ENCODE peak calls at places on chromosome 17, in seven cellular contexts. K is heart right ventricle, O is GM12864, Y is fibroblast of villous mesenchyme, I is body of pancreas, A is A549, N is fibroblast of pulmonary artery. P is an unnamed sample.

GRCh38 chr17:65430209-65430833 is 131.1 kb downstream of the AXIN2 start:
- DNase-seq in K (peak), O (no peak), Y (no peak), I (no peak), A (no peak), N (no peak), P (no peak)

GRCh38 chr17:42485680-42486079 is 27.0 kb downstream of the ATP6V0A1 start:
- DNase-seq in K (no peak), O (no peak), Y (peak), I (no peak), A (no peak), N (peak), P (peak)

GRCh38 chr17:80892900-80893603 is 98.6 kb upstream of the CHMP6 start:
- DNase-seq in K (no peak), O (no peak), Y (peak), I (no peak), A (peak), N (peak), P (no peak)

GRCh38 chr17:19244357-19244756 is 7.2 kb downstream of the EPN2 start:
- DNase-seq in K (no peak), O (no peak), Y (no peak), I (peak), A (no peak), N (no peak), P (no peak)

GRCh38 chr17:47717845-47718621 is 15.0 kb upstream of the TBX21 start:
- DNase-seq in K (no peak), O (no peak), Y (no peak), I (no peak), A (no peak), N (no peak), P (no peak)

GRCh38 chr17:67054011-67054591 is 9.7 kb downstream of the CACNG1 start:
- DNase-seq in K (no peak), O (no peak), Y (no peak), I (no peak), A (no peak), N (no peak), P (no peak)

GRCh38 chr17:79755591-79755990 is 22.4 kb upstream of the CBX2 start:
- DNase-seq in K (no peak), O (no peak), Y (no peak), I (no peak), A (no peak), N (no peak), P (no peak)

GRCh38 chr17:37756060-37756459 is 11.2 kb upstream of the HNF1B start:
- DNase-seq in K (no peak), O (no peak), Y (no peak), I (no peak), A (no peak), N (no peak), P (no peak)

GRCh38 chr17:37446027-37446426 is 39.3 kb downstream of the TADA2A start:
- DNase-seq in K (no peak), O (no peak), Y (no peak), I (no peak), A (peak), N (no peak), P (no peak)

GRCh38 chr17:81242421-81243332 is 3.6 kb downstream of the NDUFAF8 start:
- DNase-seq in K (peak), O (no peak), Y (no peak), I (no peak), A (no peak), N (no peak), P (no peak)

GRCh38 chr17:80096531-80097306 is 4.7 kb upstream of the GAA start:
- DNase-seq in K (no peak), O (no peak), Y (no peak), I (no peak), A (no peak), N (no peak), P (no peak)

GRCh38 chr17:1730345-1731193 is 6.1 kb downstream of the WDR81 start:
- DNase-seq in K (peak), O (no peak), Y (peak), I (peak), A (no peak), N (peak), P (peak)

GRCh38 chr17:66542183-66542966 is 240.0 kb downstream of the PRKCA start:
- DNase-seq in K (no peak), O (peak), Y (peak), I (no peak), A (no peak), N (peak), P (peak)

GRCh38 chr17:20010886-20011402 is 1.8 kb downstream of the SPECC1 start:
- DNase-seq in K (no peak), O (no peak), Y (no peak), I (no peak), A (no peak), N (no peak), P (no peak)

GRCh38 chr17:66417300-66417719 is 114.9 kb downstream of the PRKCA start:
- DNase-seq in K (no peak), O (no peak), Y (no peak), I (no peak), A (no peak), N (no peak), P (no peak)

GRCh38 chr17:76537288-76537577 is 276 bp downstream of the CYGB start:
- DNase-seq in K (peak), O (no peak), Y (peak), I (peak), A (no peak), N (peak), P (no peak)

GRCh38 chr17:47719411-47720152 is 13.5 kb upstream of the TBX21 start:
- DNase-seq in K (no peak), O (no peak), Y (peak), I (no peak), A (no peak), N (no peak), P (peak)

GRCh38 chr17:15503731-15504130 is 36.3 kb upstream of the CDRT4 start:
- DNase-seq in K (no peak), O (no peak), Y (no peak), I (no peak), A (no peak), N (no peak), P (no peak)
- TF ChIP-seq CTCF in K (no peak), O (no peak), Y (no peak), I (no peak), A (no peak), N (no peak), P (no peak)

GRCh38 chr17:9576521-9577401 is at the start of gene CFAP52:
- DNase-seq in K (peak), O (peak), Y (peak), I (peak), A (peak), N (peak), P (peak)

GRCh38 chr17:9575381-9576072 is at the start of gene STX8:
- DNase-seq in K (peak), O (peak), Y (peak), I (peak), A (peak), N (peak), P (peak)

DNA sequence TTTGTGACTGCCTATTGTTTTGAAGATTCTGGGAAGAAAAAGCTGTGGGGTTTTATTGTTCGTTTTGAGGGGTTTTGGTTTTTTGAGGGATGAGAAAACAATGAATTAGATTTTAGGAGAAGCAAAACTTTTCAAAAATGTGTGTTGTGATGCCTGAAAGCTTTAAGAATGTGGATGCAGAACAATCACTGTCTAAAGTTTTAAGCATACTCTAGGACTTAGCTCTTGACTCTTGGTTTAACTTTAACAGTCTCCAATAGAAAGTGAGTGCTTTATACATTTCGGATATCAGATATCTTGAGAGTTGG is 914 bp downstream of the CFAP52 start:
- DNase-seq in K (no peak), O (no peak), Y (no peak), I (no peak), A (no peak), N (peak), P (no peak)
- TF ChIP-seq CTCF in K (no peak), O (no peak), Y (no peak), I (no peak), A (no peak), N (no peak), P (peak)

DNA sequence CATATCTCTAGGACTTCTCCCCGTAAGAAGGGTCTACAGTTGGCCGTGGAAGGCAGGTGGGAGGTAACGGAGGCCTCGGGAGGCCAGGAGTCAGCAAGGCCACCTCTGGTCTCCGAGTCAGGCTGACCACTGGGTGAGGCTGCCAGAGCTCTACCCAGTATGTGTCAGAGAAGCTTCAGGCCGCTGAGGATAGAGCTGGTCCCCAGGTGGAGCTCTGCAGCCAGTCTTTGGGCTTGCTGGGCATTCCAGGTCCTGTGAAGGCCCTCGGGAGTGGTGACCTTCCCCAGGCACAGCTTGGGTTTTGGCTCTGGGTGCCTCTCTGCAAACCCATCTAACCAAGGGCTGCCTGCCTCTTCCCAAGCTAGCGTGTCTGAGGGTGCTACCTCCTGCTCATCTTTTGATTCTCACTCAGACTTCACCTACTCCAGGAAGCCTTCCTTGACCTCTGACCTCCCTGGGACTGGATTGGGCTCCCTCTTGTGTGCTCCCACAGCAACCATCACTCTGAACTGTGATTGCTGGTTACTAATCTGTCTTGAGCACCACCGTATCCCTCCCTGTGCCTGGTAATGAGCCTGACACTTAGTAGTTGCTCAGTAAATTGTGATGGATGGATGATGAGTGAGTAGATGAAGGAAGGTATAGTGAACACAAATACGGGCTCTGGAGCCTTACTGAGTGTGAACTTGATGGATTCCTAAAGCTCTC is 22.3 kb downstream of the RHBDL3 start:
- DNase-seq in K (no peak), O (no peak), Y (no peak), I (no peak), A (no peak), N (no peak), P (no peak)
- TF ChIP-seq CTCF in K (no peak), O (no peak), Y (no peak), I (no peak), A (no peak), N (no peak), P (no peak)

DNA sequence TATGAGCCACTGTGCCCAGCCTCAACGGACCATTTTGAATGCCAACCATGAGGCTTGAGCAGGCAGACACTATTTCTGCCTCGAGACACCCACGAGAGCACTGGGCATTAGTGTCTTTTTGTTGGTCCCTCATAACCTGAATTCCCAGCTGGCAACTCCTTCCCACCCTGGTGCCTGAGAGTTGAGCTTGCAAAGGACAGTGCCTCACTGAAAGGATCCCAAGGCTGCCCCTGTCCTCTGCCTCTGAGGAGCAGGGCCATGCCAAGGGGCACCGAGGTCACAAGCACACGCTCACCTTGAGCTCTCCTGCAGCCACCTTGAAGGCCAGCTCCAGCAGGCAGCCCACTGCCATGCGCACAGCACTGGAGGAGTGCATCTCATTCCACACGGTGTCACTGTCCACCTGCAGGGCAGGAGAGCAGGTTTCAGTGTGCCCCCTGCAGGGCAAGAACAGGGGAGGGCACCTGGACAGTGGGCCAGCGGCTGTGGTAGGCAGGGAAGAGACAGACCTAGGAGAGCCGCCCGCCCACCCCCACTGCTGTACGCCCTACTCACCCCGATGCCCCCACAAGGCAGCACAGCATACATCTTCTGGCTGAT is 12.8 kb downstream of the G6PC3 start:
- DNase-seq in K (no peak), O (no peak), Y (no peak), I (no peak), A (peak), N (no peak), P (no peak)
- TF ChIP-seq CTCF in K (peak), O (peak), Y (peak), I (peak), A (peak), N (peak), P (peak)

GRCh38 chr17:63442549-63443035 is 3.5 kb downstream of the CYB561 start:
- DNase-seq in K (no peak), O (no peak), Y (no peak), I (peak), A (no peak), N (no peak), P (no peak)
- TF ChIP-seq CTCF in K (peak), O (peak), Y (peak), I (peak), A (peak), N (peak), P (no peak)

GRCh38 chr17:71114911-71115668 is 945.8 kb downstream of the KCNJ2 start:
- DNase-seq in K (no peak), O (no peak), Y (no peak), I (no peak), A (no peak), N (no peak), P (no peak)

GRCh38 chr17:71117461-71117860 is 948.1 kb downstream of the KCNJ2 start:
- DNase-seq in K (no peak), O (no peak), Y (no peak), I (no peak), A (no peak), N (no peak), P (no peak)

GRCh38 chr17:71115669-71115972 is 946.3 kb downstream of the KCNJ2 start:
- DNase-seq in K (no peak), O (no peak), Y (peak), I (no peak), A (no peak), N (no peak), P (no peak)

GRCh38 chr17:71118039-71118438 is 948.7 kb downstream of the KCNJ2 start:
- DNase-seq in K (no peak), O (no peak), Y (peak), I (peak), A (peak), N (no peak), P (no peak)
- TF ChIP-seq CTCF in K (peak), O (no peak), Y (peak), I (peak), A (peak), N (peak), P (peak)

GRCh38 chr17:50081757-50082156 is 13.4 kb upstream of the PDK2 start:
- DNase-seq in K (no peak), O (no peak), Y (peak), I (no peak), A (no peak), N (no peak), P (no peak)

GRCh38 chr17:50080827-50081226 is 14.3 kb upstream of the PDK2 start:
- DNase-seq in K (no peak), O (peak), Y (no peak), I (no peak), A (no peak), N (peak), P (no peak)

GRCh38 chr17:50080096-50080480 is 15.1 kb upstream of the PDK2 start:
- DNase-seq in K (no peak), O (no peak), Y (no peak), I (no peak), A (no peak), N (no peak), P (no peak)

GRCh38 chr17:50078430-50078829 is 16.7 kb upstream of the PDK2 start:
- DNase-seq in K (no peak), O (no peak), Y (no peak), I (no peak), A (no peak), N (no peak), P (no peak)

GRCh38 chr17:50079334-50080095 is 15.6 kb upstream of the PDK2 start:
- DNase-seq in K (no peak), O (no peak), Y (no peak), I (peak), A (peak), N (peak), P (peak)
- TF ChIP-seq CTCF in K (peak), O (peak), Y (peak), I (peak), A (peak), N (peak), P (peak)

GRCh38 chr17:11642655-11643054 is 44.4 kb downstream of the DNAH9 start:
- DNase-seq in K (no peak), O (no peak), Y (no peak), I (no peak), A (no peak), N (no peak), P (no peak)

GRCh38 chr17:11643851-11644250 is 45.6 kb downstream of the DNAH9 start:
- DNase-seq in K (no peak), O (no peak), Y (no peak), I (no peak), A (no peak), N (no peak), P (no peak)

GRCh38 chr17:11641521-11642275 is 43.4 kb downstream of the DNAH9 start:
- DNase-seq in K (no peak), O (no peak), Y (no peak), I (no peak), A (no peak), N (no peak), P (no peak)

GRCh38 chr17:11645426-11645825 is 47.2 kb downstream of the DNAH9 start:
- DNase-seq in K (no peak), O (no peak), Y (no peak), I (no peak), A (no peak), N (no peak), P (no peak)

GRCh38 chr17:11644265-11645212 is 46.3 kb downstream of the DNAH9 start:
- DNase-seq in K (peak), O (peak), Y (peak), I (peak), A (peak), N (peak), P (peak)
- TF ChIP-seq CTCF in K (peak), O (peak), Y (peak), I (peak), A (peak), N (peak), P (peak)

GRCh38 chr17:11996722-11997146 is 541 bp downstream of the ZNF18 start:
- DNase-seq in K (no peak), O (peak), Y (peak), I (peak), A (peak), N (peak), P (peak)
- TF ChIP-seq CTCF in K (no peak), O (no peak), Y (peak), I (peak), A (no peak), N (peak), P (no peak)

P was measured in HFFc6.